ENCODE peak calls at places on chromosomes 4 and X, in four cellular contexts. H is lung, Q is mammary epithelial cell, U is spleen. D is an unnamed sample.

GRCh38 chr4:102527695-102528094 is 26.5 kb downstream of the NFKB1 start:
- DNase-seq in H (no peak), Q (no peak), U (no peak), D (no peak)

GRCh38 chr4:98470831-98471230 is 187.6 kb downstream of the TSPAN5 start:
- DNase-seq in H (no peak), Q (no peak), U (no peak), D (no peak)

GRCh38 chr4:170698334-170698733 is 608.6 kb upstream of the AADAT start:
- DNase-seq in H (no peak), Q (no peak), U (no peak), D (no peak)

GRCh38 chrX:54357414-54358377 is at the start of gene WNK3:
- DNase-seq in H (peak), Q (peak), U (peak), D (peak)

GRCh38 chr4:88211473-88212252 is 53.2 kb upstream of the ABCG2 start:
- DNase-seq in H (peak), Q (peak), U (no peak), D (peak)

GRCh38 chr4:184310171-184310567 is 92.5 kb upstream of the ENPP6 start:
- DNase-seq in H (peak), Q (no peak), U (peak), D (peak)

GRCh38 chrX:100980608-100981497 is 11.3 kb downstream of the ARL13A start:
- DNase-seq in H (peak), Q (peak), U (no peak), D (no peak)

GRCh38 chrX:9816094-9816700 is 30.0 kb downstream of the SHROOM2 start:
- DNase-seq in H (no peak), Q (no peak), U (peak), D (no peak)

GRCh38 chr4:6589444-6589843 is 14.5 kb downstream of the MAN2B2 start:
- DNase-seq in H (no peak), Q (no peak), U (no peak), D (no peak)

GRCh38 chrX:23435108-23435507 is 100.5 kb downstream of the PTCHD1 start:
- DNase-seq in H (no peak), Q (no peak), U (no peak), D (no peak)

DNA sequence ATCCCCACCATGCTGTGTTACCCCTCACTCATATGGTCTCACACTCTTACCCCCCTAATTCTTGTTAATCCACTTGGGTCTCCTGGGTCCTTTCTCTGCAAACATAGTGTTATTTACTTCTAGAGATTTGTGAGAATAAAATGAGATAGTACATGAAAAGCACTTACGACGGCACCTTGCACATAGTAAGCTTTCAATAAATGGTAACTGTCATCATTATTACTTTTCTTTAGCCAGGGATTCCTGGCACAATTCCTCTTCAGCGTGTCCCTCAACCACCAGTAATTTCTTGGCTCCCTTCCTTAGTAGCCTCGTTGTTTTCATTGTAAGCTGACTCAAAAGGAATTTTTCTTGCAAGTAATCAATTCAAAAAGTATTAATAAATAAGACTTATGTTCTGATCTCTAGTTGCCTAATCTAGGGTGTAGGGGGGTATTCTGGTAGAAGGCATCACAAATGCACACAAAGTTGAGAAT is 30.1 kb upstream of the RBMX start:
- DNase-seq in H (no peak), Q (no peak), U (no peak), D (no peak)
- H3K4me3 ChIP-seq in H (no peak), Q (peak), U (peak), D (no peak)

GRCh38 chrX:106612403-106612789 is 618 bp downstream of the RADX start:
- DNase-seq in H (no peak), Q (peak), U (no peak), D (no peak)

GRCh38 chrX:106613277-106613676 is 1.5 kb downstream of the RADX start:
- DNase-seq in H (no peak), Q (no peak), U (no peak), D (no peak)

GRCh38 chrX:106608016-106608415 is 3.8 kb upstream of the RADX start:
- DNase-seq in H (peak), Q (peak), U (no peak), D (no peak)

GRCh38 chrX:106611682-106612402 is at the start of gene RADX:
- DNase-seq in H (peak), Q (peak), U (peak), D (peak)

GRCh38 chrX:106611323-106611681 is 476 bp upstream of the RADX start:
- DNase-seq in H (no peak), Q (no peak), U (no peak), D (no peak)
- H3K4me3 ChIP-seq in H (no peak), Q (peak), U (peak), D (peak)

DNA sequence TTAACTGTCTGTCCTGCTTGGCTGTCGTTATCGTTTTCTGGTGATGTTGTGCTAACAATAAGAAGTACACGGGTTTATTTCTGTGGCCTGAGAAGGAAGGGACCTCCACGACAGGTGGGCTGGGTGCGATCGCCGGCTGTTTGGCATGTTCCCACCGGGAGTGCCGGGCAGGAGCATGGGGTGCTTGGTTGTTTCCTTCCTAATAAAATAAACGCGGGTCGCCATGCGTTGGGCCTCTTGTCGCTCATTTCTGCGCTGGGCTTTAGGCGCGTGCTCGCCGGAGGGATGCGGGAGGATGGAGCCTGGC is 711 bp upstream of the GDI1 start:
- DNase-seq in H (no peak), Q (no peak), U (no peak), D (no peak)
- H3K4me3 ChIP-seq in H (no peak), Q (peak), U (peak), D (peak)

DNA sequence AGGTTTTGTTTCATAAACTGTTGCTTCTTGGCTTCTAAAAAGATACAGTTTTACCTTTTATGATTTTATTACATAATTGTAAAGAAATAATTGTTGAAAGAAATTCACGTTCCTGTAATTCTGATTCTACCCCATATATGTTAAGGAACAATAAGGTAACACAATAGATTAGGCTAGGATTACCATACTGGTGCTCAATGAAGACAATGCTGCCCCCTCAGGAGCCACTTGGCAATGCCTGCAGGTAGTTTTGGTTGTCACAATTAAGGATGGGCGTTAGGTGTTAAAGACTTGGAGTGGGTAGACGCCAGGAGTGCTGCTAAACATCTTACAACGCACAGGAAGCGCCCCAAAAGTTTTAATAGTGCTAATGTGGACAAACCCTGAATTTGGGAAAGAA is 133.2 kb downstream of the NLGN4X start:
- DNase-seq in H (no peak), Q (no peak), U (no peak), D (no peak)
- H3K4me3 ChIP-seq in H (no peak), Q (no peak), U (no peak), D (no peak)

DNA sequence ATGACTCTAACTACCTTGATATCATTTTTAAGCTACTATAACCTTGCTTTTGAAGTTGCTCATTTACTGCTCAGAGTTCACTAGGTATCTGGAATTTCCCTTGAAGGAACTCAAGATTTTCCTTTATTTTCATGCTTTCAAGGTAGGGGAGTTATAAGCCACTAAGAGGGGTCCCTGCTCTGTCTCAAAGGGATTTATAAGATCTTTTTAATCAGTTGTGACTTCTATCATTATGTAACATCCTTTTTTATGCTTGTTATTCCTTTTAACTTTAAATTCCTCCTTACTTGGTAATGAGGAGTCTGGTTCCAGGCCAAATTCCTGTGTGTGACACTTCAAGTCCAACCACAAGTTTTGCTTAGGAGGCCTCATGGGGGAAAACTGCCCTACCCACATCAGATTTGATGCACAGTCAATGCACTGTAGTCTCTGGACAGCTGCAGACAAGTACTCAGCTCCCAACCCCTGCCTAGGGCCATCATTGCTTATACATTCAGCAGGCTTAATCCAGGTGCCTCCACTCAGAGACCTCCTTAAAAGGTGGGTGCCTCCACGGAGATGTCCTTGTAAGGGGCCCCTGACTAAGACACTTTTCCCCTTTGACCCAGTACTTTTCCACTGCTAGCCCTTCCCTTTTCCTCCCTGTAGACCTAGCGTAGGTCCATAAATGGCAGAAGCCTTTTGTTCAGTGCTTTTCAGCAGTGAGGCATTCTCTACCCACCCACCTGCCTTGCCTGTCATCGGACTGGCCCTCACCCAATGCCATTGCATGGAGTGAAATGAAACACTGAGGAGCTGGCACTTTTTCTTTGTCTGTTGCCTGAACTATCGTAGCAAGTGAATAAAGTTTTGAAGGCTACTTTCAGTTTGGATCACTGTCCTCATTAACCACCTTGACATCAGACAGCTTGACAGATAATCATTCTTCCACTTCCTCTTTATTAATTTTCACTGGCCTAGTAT is 23.9 kb upstream of the PLK4 start:
- DNase-seq in H (no peak), Q (peak), U (no peak), D (no peak)
- H3K4me3 ChIP-seq in H (no peak), Q (no peak), U (no peak), D (no peak)

GRCh38 chr4:153781280-153781679 is 7.6 kb downstream of the SFRP2 start:
- DNase-seq in H (no peak), Q (no peak), U (no peak), D (no peak)

GRCh38 chr4:153781717-153782416 is 7.0 kb downstream of the SFRP2 start:
- DNase-seq in H (no peak), Q (no peak), U (no peak), D (no peak)

GRCh38 chr4:153784300-153784699 is 4.6 kb downstream of the SFRP2 start:
- DNase-seq in H (no peak), Q (no peak), U (no peak), D (no peak)

GRCh38 chr4:153780876-153781275 is 8.0 kb downstream of the SFRP2 start:
- DNase-seq in H (no peak), Q (no peak), U (no peak), D (no peak)

DNA sequence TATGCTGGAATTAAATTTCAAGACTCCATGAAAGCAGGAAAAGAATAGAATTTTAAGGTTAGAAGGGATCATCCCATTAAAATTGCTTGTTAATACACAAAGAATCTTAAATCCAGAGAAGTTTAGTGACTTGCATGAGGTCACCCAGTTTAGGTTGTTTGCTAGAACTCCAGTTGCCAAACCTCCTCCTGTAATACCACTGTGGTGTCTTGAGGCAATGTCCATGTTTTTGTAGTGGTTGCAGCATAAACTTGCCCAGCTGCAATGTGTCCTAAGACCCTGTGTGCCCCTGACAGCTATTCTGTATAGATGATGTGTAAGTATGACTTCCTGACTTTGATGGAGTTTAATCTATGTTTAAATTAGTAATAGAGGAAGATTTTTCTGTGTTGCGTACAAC is 6.3 kb downstream of the SFRP2 start:
- DNase-seq in H (no peak), Q (no peak), U (no peak), D (no peak)
- H3K4me3 ChIP-seq in H (no peak), Q (no peak), U (no peak), D (no peak)

GRCh38 chrX:47285762-47286320 is 53.0 kb downstream of the USP11 start:
- DNase-seq in H (no peak), Q (no peak), U (no peak), D (no peak)

GRCh38 chrX:47278684-47279083 is 45.9 kb downstream of the USP11 start:
- DNase-seq in H (no peak), Q (peak), U (no peak), D (no peak)

DNA sequence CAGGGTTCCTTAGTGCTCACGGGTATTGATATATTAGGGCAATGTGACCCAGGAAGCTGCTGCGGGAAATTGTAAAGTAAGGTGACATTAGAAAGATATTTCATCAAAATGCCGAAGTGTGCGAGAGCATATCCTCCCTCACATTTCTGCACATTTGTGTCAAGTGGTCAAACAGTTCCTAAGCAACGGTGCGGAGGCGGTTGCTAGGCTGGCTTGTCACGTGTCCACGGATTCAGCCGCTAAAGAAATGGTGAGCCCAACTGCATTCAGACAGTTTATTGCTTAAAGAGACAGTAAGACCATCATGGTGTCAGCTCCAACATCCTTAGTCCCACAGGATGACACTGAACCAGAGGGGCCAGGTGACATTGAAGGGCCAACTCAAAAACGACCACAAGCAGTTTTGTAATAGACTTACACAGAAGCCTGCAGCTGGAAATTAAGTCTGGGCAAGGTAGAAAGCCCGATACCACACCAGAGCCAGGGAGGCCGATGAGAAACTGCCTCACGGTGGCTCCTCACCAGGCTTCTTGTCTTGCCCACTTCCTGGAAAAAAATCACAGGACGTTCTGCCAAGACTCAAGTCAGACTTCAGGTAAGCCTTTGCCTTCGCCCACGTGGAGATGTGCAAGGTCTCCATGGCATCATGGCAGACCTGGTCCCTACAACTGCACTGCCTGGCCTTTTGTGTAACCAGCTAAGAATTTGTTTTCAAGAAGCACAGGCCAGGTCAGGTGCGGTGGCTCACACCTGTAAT is 50.4 kb downstream of the USP11 start:
- DNase-seq in H (no peak), Q (peak), U (no peak), D (peak)
- H3K4me3 ChIP-seq in H (no peak), Q (no peak), U (no peak), D (no peak)